ENCODE peak calls at places on chromosomes 11 and 22, in seven cellular contexts. H is right lobe of liver, F is lower leg skin, B is body of pancreas, C is IMR-90, R is upper lobe of left lung, L is esophagus squamous epithelium. V is an unnamed sample.

GRCh38 chr11:134021326-134021725 is 47.5 kb upstream of the JAM3 start:
- DNase-seq in F (no peak), L (no peak), C (no peak), R (no peak), B (no peak), H (no peak), V (no peak)

GRCh38 chr11:57370251-57370650 is 10.7 kb downstream of the PRG3 start:
- DNase-seq in R (no peak), F (no peak), H (no peak), C (peak), B (no peak), L (no peak), V (no peak)

GRCh38 chr11:86800076-86800955 is at the start of gene PRSS23:
- DNase-seq in F (peak), C (peak), B (peak), L (no peak), R (peak), H (peak), V (peak)

GRCh38 chr22:25100972-25101371 is 98.7 kb upstream of the CRYBB3 start:
- DNase-seq in H (no peak), F (no peak), L (no peak), B (no peak), C (no peak), R (no peak), V (no peak)

GRCh38 chr11:44625759-44626523 is 60.5 kb downstream of the CD82 start:
- DNase-seq in H (no peak), R (no peak), F (peak), C (no peak), B (no peak), L (no peak), V (no peak)

GRCh38 chr11:126098204-126098769 is 35.6 kb upstream of the CDON start:
- DNase-seq in R (no peak), C (no peak), H (no peak), B (no peak), F (no peak), L (no peak), V (no peak)

GRCh38 chr22:32444068-32444467 is 20.2 kb downstream of the BPIFC start:
- DNase-seq in C (no peak), L (no peak), H (peak), R (no peak), F (no peak), B (no peak), V (no peak)

GRCh38 chr22:21613553-21614233 is 16.1 kb downstream of the YDJC start:
- DNase-seq in F (no peak), L (no peak), H (no peak), C (no peak), R (no peak), B (no peak), V (no peak)

GRCh38 chr11:69880803-69881445 is 61.7 kb upstream of the FGF3 start:
- DNase-seq in L (no peak), F (peak), H (peak), R (no peak), C (no peak), B (peak), V (no peak)

GRCh38 chr11:15473954-15474837 is 359.5 kb downstream of the INSC start:
- DNase-seq in H (no peak), F (no peak), C (no peak), R (no peak), L (no peak), B (no peak), V (no peak)

GRCh38 chr11:95067042-95067827 is 516 bp downstream of the SRSF8 start:
- DNase-seq in C (peak), L (no peak), F (peak), H (peak), R (peak), B (peak), V (peak)

GRCh38 chr11:110736158-110736553 is 23.9 kb upstream of the ARHGAP20 start:
- DNase-seq in C (no peak), B (no peak), R (no peak), F (no peak), L (no peak), H (no peak), V (no peak)

GRCh38 chr11:105489431-105489830 is 120.4 kb upstream of the GRIA4 start:
- DNase-seq in F (no peak), R (no peak), L (no peak), B (no peak), H (no peak), C (peak), V (peak)

GRCh38 chr22:41532908-41533825 is 11.1 kb downstream of the POLR3H start:
- DNase-seq in H (peak), C (peak), L (no peak), R (peak), F (peak), B (peak), V (peak)

GRCh38 chr11:118572075-118572913 is at the start of gene ARCN1:
- DNase-seq in B (peak), C (peak), H (peak), L (peak), R (peak), F (peak), V (peak)

GRCh38 chr11:2202900-2203439 is 31.4 kb upstream of the TH start:
- DNase-seq in B (peak), L (no peak), H (no peak), R (no peak), F (peak), C (no peak), V (no peak)

GRCh38 chr11:44174846-44175245 is 79.4 kb downstream of the EXT2 start:
- DNase-seq in C (no peak), F (no peak), L (no peak), H (no peak), R (no peak), B (no peak), V (no peak)

GRCh38 chr11:82246926-82247325 is 486.7 kb downstream of the FAM181B start:
- DNase-seq in C (no peak), B (no peak), F (no peak), R (no peak), L (no peak), H (no peak), V (no peak)

GRCh38 chr22:37905534-37906363 is at the start of gene MICALL1:
- DNase-seq in L (no peak), R (peak), C (peak), F (peak), B (peak), H (peak), V (peak)

GRCh38 chr11:67694875-67695555 is 20.6 kb upstream of the ALDH3B2 start:
- DNase-seq in R (no peak), F (peak), H (no peak), L (no peak), C (no peak), B (no peak), V (no peak)

GRCh38 chr11:7635137-7635536 is 38.2 kb downstream of the CYB5R2 start:
- DNase-seq in B (peak), R (no peak), F (no peak), C (no peak), H (peak), L (no peak), V (no peak)

GRCh38 chr11:129720994-129721393 is 94.7 kb upstream of the TMEM45B start:
- DNase-seq in B (no peak), C (no peak), L (no peak), F (peak), R (no peak), H (no peak), V (no peak)

GRCh38 chr11:131064373-131064991 is 148.2 kb upstream of the SNX19 start:
- DNase-seq in F (no peak), R (peak), L (no peak), H (peak), C (peak), B (peak), V (peak)

GRCh38 chr11:2892215-2893020 is 6.8 kb upstream of the CDKN1C start:
- DNase-seq in B (no peak), L (no peak), C (peak), H (peak), F (no peak), R (peak), V (peak)

GRCh38 chr11:2995893-2996554 is 3.9 kb upstream of the NAP1L4 start:
- DNase-seq in C (no peak), B (no peak), L (no peak), H (no peak), R (no peak), F (peak), V (no peak)

GRCh38 chr11:112834277-112834755 is 126.9 kb upstream of the NCAM1 start:
- DNase-seq in C (no peak), L (no peak), R (no peak), H (peak), F (no peak), B (peak), V (peak)

GRCh38 chr11:56841210-56841810 is 92.8 kb upstream of the OR9G4 start:
- DNase-seq in F (no peak), R (peak), H (no peak), B (peak), C (peak), L (no peak), V (peak)

GRCh38 chr22:19805821-19806212 is 45.2 kb downstream of the TBX1 start:
- DNase-seq in H (no peak), C (no peak), R (no peak), B (peak), L (no peak), F (peak), V (no peak)

GRCh38 chr22:49010086-49010863 is 817.4 kb downstream of the BRD1 start:
- DNase-seq in R (no peak), L (no peak), H (no peak), C (no peak), F (peak), B (no peak), V (no peak)

GRCh38 chr11:1854949-1855885 is 2.3 kb downstream of the LSP1 start:
- DNase-seq in R (no peak), B (no peak), C (no peak), F (no peak), H (no peak), L (no peak), V (no peak)

GRCh38 chr11:68581439-68581838 is 102.9 kb upstream of the GAL start:
- DNase-seq in R (peak), C (no peak), B (peak), H (no peak), L (no peak), F (no peak), V (no peak)

GRCh38 chr11:85619497-85619896 is 7.6 kb downstream of the DLG2 start:
- DNase-seq in L (no peak), H (peak), B (no peak), C (no peak), F (no peak), R (peak), V (peak)

GRCh38 chr11:61814242-61814957 is 2.4 kb downstream of the FADS1 start:
- DNase-seq in L (no peak), R (peak), C (no peak), F (no peak), H (no peak), B (peak), V (peak)

GRCh38 chr22:46008291-46008690 is 31.3 kb upstream of the WNT7B start:
- DNase-seq in F (no peak), R (no peak), C (no peak), B (no peak), L (no peak), H (peak), V (no peak)
- H3K4me3 ChIP-seq in F (no peak), R (no peak), C (no peak), B (no peak), L (no peak), H (no peak), V (no peak)

GRCh38 chr11:115919341-115920086 is 415.3 kb upstream of the CADM1 start:
- DNase-seq in R (peak), B (no peak), L (no peak), C (peak), H (peak), F (no peak), V (no peak)
- TF ChIP-seq POLR2A in R (no peak), B (peak), L (no peak), C (no peak), H (no peak), F (no peak), V (no peak)

DNA sequence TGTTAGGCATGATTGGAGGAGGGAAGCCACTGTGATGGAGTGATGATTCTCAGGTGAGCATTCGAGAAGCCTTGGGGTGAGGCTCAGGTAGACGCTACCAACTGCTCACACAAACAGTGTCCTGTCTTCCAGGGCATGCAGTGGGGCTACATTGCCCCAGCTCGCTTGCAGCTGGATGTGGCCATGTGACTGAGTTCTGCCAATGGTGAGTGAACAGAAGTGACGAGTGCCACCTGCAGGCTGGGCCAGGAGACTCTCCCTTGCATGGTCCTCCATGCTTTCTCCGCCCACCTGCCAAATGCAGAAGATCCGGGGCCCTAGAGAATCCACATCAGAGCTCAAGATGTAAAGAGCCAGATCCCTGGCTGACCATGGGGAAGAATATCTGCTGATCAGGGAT is 195.9 kb downstream of the BCR start:
- DNase-seq in H (no peak), L (no peak), R (no peak), B (no peak), C (no peak), F (peak), V (no peak)
- TF ChIP-seq CTCF in H (peak), L (no peak), R (no peak), B (no peak), C (peak), F (no peak), V (no peak)

GRCh38 chr22:29883831-29884139 is 811 bp downstream of the MTMR3 start:
- DNase-seq in C (peak), L (no peak), H (no peak), R (no peak), B (no peak), F (no peak), V (no peak)

GRCh38 chr22:29887358-29887757 is 4.4 kb downstream of the MTMR3 start:
- DNase-seq in R (no peak), C (no peak), B (no peak), L (no peak), H (no peak), F (no peak), V (no peak)

GRCh38 chr22:29886601-29887000 is 3.6 kb downstream of the MTMR3 start:
- DNase-seq in L (no peak), R (no peak), C (no peak), H (no peak), F (no peak), B (no peak), V (no peak)

GRCh38 chr22:29883045-29883830 is at the start of gene MTMR3:
- DNase-seq in H (peak), B (peak), F (peak), C (peak), R (peak), L (peak), V (peak)

GRCh38 chr22:29885610-29886009 is 2.6 kb downstream of the MTMR3 start:
- DNase-seq in L (no peak), R (no peak), C (no peak), H (no peak), B (no peak), F (no peak), V (no peak)
- H3K4me3 ChIP-seq in L (no peak), R (peak), C (no peak), H (no peak), B (no peak), F (no peak), V (no peak)

GRCh38 chr11:66066751-66067150 is 3.3 kb upstream of the PACS1 start:
- DNase-seq in F (no peak), L (no peak), C (no peak), R (no peak), H (no peak), B (no peak), V (no peak)
- TF ChIP-seq POLR2A in F (no peak), L (no peak), C (no peak), R (no peak), H (no peak), B (no peak), V (no peak)

DNA sequence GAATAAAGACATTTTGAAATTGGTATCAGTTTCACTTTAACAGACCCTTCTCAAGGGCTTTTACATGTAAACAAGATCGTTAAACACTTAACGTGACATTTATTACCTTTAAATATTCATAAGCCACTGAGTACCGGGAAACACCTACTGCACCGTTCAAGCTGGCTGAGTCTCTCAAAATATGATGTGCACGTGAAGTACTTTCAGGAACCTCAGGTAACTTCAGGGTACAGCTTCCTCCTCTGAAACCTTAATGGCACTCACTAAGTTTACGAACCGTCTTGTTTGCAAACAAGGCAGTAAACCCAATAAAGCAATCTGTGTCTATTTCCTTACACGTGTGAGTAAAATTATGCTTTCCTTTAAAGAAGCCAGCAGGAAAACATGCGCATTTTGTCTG is 105.5 kb upstream of the TENM4 start:
- DNase-seq in B (no peak), F (no peak), R (peak), H (no peak), L (no peak), C (no peak), V (no peak)
- TF ChIP-seq CTCF in B (no peak), F (no peak), R (no peak), H (no peak), L (no peak), C (no peak), V (no peak)

DNA sequence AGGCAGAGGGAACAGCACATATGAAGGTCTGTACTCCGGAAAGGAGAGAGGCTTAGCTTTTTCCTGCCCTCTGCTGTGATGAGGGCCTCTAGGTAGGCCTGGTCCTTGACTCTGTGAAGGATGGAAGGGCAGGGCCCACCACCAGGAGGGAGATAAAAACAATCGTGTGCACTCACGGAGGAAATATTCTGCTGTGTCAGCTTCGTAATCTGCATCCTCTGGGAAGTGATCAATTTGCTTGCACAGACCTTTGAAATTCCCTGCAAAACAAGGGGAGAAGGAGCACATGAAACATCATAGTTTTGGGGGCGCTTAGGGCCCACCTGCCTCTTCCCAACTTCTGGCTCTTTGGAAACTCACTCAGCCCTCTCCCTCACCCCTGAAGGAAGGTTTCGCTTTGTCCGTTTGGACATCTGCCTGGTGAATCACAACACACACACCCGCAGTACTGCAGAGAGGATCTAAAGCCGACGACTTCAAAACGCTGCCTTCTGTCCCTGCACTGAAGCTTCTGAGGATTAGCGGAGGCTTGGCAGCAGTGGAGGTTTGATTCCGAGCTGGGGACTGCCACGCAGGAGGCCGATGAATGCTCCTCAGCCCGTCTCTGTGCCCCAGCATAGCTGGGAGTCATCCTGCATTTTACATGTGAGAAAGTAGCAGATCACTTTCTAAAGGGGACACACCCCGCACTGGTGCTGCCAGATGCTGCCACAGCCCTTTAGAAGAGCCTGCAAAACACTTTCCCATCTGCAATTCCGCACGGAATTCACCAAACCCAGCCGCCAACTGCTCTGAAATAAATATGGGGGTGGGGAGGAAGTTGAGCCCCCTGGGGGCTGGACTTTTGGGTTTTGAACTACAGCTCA is 58.6 kb upstream of the EIF3D start:
- DNase-seq in H (no peak), F (no peak), L (no peak), C (peak), B (no peak), R (no peak), V (no peak)
- H3K4me3 ChIP-seq in H (no peak), F (no peak), L (no peak), C (peak), B (no peak), R (no peak), V (no peak)

GRCh38 chr11:326842-327580 is 6.4 kb upstream of the IFITM3 start:
- DNase-seq in H (peak), B (peak), F (peak), C (peak), L (no peak), R (peak), V (peak)
- TF ChIP-seq POLR2A in H (peak), B (peak), F (no peak), C (no peak), L (no peak), R (peak), V (no peak)

DNA sequence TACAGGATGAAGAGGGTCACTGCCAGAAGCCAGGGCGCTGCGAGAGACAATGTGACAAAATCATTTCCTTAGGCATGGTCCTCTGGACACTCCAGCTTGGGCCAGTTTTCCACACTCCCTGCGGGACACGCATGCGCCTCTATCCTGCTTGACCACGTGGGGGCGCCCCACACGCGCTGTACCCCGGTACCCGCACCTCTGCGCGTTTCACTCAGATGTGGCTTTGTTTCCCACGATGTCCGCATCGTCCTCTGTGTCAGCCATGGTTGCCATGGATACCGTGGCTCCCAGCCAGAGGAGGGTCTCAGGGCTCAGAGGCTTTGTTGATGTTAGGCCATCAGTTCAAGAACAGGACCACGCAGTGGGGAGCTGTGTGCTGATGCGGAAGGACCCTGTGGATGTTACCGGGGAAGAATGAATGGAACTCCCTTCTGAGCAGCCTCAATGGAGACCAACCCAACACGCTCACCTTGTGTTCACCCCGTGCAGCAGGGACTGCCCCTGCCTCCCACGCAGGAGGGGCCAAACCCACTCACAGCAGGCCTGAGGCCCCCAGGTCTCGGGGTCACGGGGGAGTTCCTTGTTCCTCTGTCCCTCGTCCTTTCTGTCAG is 101.1 kb upstream of the SLC22A12 start:
- DNase-seq in F (peak), B (peak), R (peak), L (no peak), C (peak), H (peak), V (peak)
- TF ChIP-seq CTCF in F (no peak), B (peak), R (peak), L (peak), C (peak), H (peak), V (peak)

V was measured in adrenal gland.